ENCODE peak calls at places on chromosomes 1 and 21, in eight cellular contexts. Q, V, P, L, R, W, A and T are unnamed samples.

GRCh38 chr1:14599173-14599754 is 779 bp downstream of the KAZN start:
- DNase-seq in R (no peak), V (peak), A (peak), P (peak), L (peak), Q (no peak), W (no peak), T (peak)

GRCh38 chr1:36222481-36223372 is 1.5 kb upstream of the THRAP3 start:
- DNase-seq in A (no peak), R (no peak), P (no peak), Q (no peak), L (no peak), V (no peak), W (no peak), T (no peak)

GRCh38 chr1:60924964-60925798 is 157.2 kb upstream of the NFIA start:
- DNase-seq in R (no peak), P (no peak), A (no peak), L (peak), W (no peak), Q (peak), V (no peak), T (no peak)

GRCh38 chr1:71156633-71157032 is 75.8 kb upstream of the ZRANB2 start:
- DNase-seq in P (no peak), R (no peak), Q (no peak), A (no peak), V (no peak), W (no peak), L (no peak), T (no peak)

GRCh38 chr21:17118638-17119384 is 394.0 kb upstream of the CXADR start:
- DNase-seq in R (no peak), L (no peak), A (no peak), V (no peak), Q (no peak), P (no peak), W (no peak), T (no peak)

GRCh38 chr21:22342855-22343254 is 1344.6 kb downstream of the NCAM2 start:
- DNase-seq in A (no peak), V (no peak), R (no peak), L (no peak), Q (no peak), P (no peak), W (no peak), T (no peak)

GRCh38 chr1:8018492-8019228 is 7.4 kb downstream of the ERRFI1 start:
- DNase-seq in A (no peak), W (no peak), Q (no peak), L (no peak), V (no peak), R (no peak), P (no peak), T (no peak)

GRCh38 chr1:100249155-100249536 is 488 bp downstream of the DBT start:
- DNase-seq in Q (no peak), R (no peak), L (no peak), A (no peak), V (no peak), P (peak), W (no peak), T (no peak)

GRCh38 chr1:48807599-48808260 is 31.0 kb upstream of the BEND5 start:
- DNase-seq in Q (no peak), L (no peak), V (no peak), P (no peak), R (no peak), W (no peak), A (no peak), T (no peak)

GRCh38 chr1:221184131-221184794 is 305.0 kb downstream of the HLX start:
- DNase-seq in Q (no peak), L (no peak), P (no peak), A (no peak), W (no peak), R (no peak), V (no peak), T (no peak)

GRCh38 chr1:196607940-196608339 is 300 bp downstream of the KCNT2 start:
- DNase-seq in W (no peak), Q (no peak), L (no peak), R (no peak), V (no peak), A (no peak), P (no peak), T (no peak)

GRCh38 chr21:29155118-29155932 is 24.9 kb downstream of the MAP3K7CL start:
- DNase-seq in R (peak), V (peak), A (no peak), L (no peak), Q (no peak), P (no peak), W (no peak), T (no peak)

DNA sequence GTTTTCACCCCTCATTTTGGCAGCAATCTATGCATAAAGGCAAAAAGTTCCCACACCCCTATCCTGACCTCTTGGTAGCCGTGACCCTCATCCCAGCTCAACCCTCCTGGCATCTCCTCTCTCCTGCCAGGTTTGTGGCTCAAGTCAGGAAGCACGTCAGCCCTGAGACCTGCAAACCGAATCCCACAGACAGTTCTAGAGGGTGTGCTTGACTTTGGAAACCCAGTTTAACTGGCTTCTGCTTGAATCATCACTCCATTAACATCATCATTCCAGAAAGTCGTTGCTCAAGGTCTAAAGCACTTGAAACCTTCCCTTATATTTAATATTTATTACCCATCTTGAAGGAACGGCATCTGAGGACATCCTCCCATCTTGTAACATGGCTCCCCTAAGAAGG is 133.4 kb upstream of the ERG start:
- DNase-seq in L (no peak), W (no peak), R (no peak), Q (no peak), A (no peak), V (no peak), P (no peak), T (no peak)
- TF ChIP-seq CTCF in L (no peak), W (no peak), R (no peak), Q (no peak), A (no peak), V (no peak), P (no peak), T (no peak)

DNA sequence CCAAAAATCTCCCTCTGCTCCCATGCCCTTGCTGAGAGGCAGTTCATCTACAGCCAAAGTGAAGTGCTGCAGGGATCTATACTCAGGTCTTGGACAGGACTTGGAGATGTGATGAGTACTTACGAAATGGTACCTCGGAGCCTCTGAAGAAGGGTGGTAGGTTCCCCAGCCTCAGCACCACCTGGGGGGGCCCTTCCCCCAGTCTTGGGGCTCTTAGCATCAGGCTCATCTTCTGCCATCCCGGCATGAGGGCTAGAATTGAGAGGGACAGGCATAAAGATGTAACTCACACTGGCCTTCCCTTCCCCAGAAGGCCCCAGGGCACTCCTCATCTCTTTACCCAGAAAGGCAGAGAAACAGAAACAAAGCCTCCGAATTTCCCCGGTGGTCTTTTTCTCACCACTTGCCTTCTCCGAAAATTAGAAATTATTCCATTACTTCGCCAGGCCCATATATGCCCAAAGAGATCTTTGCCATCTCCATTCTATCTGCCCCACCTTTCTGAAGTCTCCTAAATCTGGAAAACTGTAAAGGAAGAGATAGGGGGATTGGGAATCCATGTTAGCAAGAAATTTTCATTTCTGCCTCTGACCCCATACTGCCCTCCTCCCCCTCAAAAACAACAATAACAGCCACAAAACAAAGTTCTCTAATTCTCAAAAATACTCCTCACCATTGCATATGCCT is 827 bp downstream of the RFX5 start:
- DNase-seq in A (no peak), V (no peak), R (no peak), Q (no peak), L (no peak), P (peak), W (no peak), T (no peak)
- TF ChIP-seq CTCF in A (no peak), V (no peak), R (no peak), Q (no peak), L (no peak), P (no peak), W (no peak), T (no peak)

DNA sequence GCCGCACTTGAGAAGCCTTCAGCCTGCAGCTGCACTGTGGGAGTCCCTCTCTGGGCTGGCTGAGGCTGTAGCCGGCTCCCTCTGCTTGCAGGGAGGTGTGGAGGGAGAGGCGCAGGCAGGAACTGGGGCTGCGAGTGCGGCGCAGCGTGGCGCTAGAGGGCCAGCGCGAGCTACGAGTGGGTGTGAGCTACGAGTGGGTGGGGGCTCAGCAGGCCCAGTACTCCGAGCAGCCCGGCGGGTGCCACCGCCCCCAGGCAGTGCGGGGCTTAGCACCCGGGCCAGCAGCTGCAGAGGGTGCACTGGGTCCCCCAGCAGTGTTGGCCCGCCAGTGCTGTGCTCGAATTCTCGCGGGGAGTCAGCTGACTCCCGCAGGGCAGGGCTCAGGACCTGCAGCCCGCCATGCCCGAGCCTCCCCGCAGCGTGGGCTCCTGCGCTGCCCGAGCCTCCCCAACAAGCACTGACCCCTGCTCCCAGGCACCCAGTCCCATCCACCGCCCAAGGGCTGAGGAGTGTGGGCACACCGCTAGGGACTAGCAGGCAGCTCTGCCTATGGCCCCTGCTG is 1620.1 kb downstream of the BRINP3 start:
- DNase-seq in A (no peak), L (peak), W (no peak), Q (no peak), P (no peak), R (no peak), V (no peak), T (no peak)
- TF ChIP-seq CTCF in A (no peak), L (no peak), W (no peak), Q (no peak), P (no peak), R (no peak), V (no peak), T (no peak)

GRCh38 chr1:29330856-29331255 is 94.5 kb downstream of the PTPRU start:
- DNase-seq in P (no peak), W (no peak), R (no peak), L (no peak), V (no peak), Q (no peak), A (no peak), T (no peak)

GRCh38 chr1:29331309-29331708 is 95.0 kb downstream of the PTPRU start:
- DNase-seq in W (no peak), P (no peak), A (no peak), L (no peak), Q (no peak), V (no peak), R (no peak), T (no peak)

GRCh38 chr1:29331731-29332130 is 95.4 kb downstream of the PTPRU start:
- DNase-seq in W (no peak), A (no peak), Q (no peak), L (no peak), R (no peak), V (no peak), P (no peak), T (no peak)

GRCh38 chr1:29333008-29333407 is 96.7 kb downstream of the PTPRU start:
- DNase-seq in V (no peak), L (no peak), W (no peak), A (no peak), R (no peak), P (no peak), Q (no peak), T (no peak)

DNA sequence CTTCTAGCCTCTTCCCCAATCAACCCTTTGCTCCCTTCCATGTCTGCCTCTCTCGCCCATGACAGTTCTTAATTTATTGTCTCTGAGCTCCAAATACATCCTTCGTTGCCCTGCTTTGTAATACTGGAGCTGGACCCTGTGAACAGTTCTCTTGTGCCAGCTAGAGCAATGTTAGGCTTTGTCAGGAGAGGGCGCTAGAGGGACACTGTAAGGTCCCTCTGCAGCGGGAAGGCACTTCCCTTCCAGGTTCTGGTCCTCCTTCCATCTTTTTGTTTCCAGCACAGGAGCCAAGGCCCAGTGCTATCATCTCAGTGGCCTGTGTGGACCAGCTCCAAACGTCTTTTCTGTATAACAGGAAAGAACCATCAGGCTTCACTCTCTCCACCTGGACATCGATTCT is 95.9 kb downstream of the PTPRU start:
- DNase-seq in R (no peak), Q (no peak), A (no peak), W (peak), P (peak), L (no peak), V (no peak), T (no peak)
- TF ChIP-seq CTCF in R (no peak), Q (peak), A (peak), W (peak), P (peak), L (peak), V (no peak), T (peak)